ENCODE peak calls at places on chromosome 15, in nine cellular contexts. C is activated effector memory CD4-positive, alpha-beta T cell treated with anti-CD3 and anti-CD28 coated beads, Interleukin-2, amount 50 U/mL, for 16 hours; B is NCI-H460; N is activated naive CD4-positive, alpha-beta T cell; F is A549; P is progenitor cell of endocrine pancreas; E is stimulated activated CD4-positive, alpha-beta T cell treated with anti-CD3 and anti-CD28 coated beads, Interleukin-15, amount 100 ng/mL, for 48 hours; M is IMR-90; D is ACHN. T is an unnamed sample.

GRCh38 chr15:74531144-74531811 is 9.7 kb upstream of the ARID3B start:
- DNase-seq in C (no peak), B (no peak), N (no peak), F (no peak), P (no peak), E (no peak), M (peak; percentile 99), D (peak; percentile 80), T (no peak)

GRCh38 chr15:40441012-40441735 is 421 bp downstream of the BAHD1 start:
- DNase-seq in C (no peak), B (no peak), N (no peak), F (peak; percentile 48), P (peak; percentile 58), E (no peak), M (no peak), D (no peak), T (no peak)

GRCh38 chr15:91844928-91845327 is 8.6 kb upstream of the SLCO3A1 start:
- DNase-seq in C (no peak), B (no peak), N (no peak), F (no peak), P (no peak), E (no peak), M (no peak), D (no peak), T (no peak)

GRCh38 chr15:68782589-68783161 is 38.0 kb downstream of the ANP32A start:
- DNase-seq in C (no peak), B (no peak), N (no peak), F (no peak), P (no peak), E (no peak), M (no peak), D (no peak), T (no peak)

GRCh38 chr15:40343512-40343911 is 2.8 kb upstream of the CCDC9B start:
- DNase-seq in C (no peak), B (peak; percentile 88), N (no peak), F (no peak), P (no peak), E (no peak), M (peak; percentile 98), D (no peak), T (no peak)

GRCh38 chr15:39698444-39699390 is 83.9 kb downstream of the FSIP1 start:
- DNase-seq in C (no peak), B (no peak), N (no peak), F (no peak), P (no peak), E (no peak), M (no peak), D (no peak), T (no peak)

GRCh38 chr15:23646165-23647000 is 1.3 kb downstream of the MAGEL2 start:
- DNase-seq in C (no peak), B (no peak), N (no peak), F (no peak), P (no peak), E (no peak), M (no peak), D (no peak), T (no peak)

GRCh38 chr15:72554471-72555425 is 80.6 kb downstream of the ARIH1 start:
- DNase-seq in C (peak; percentile 80), B (peak; percentile 28), N (no peak), F (no peak), P (no peak), E (peak; percentile 30), M (peak; percentile 84), D (no peak), T (peak; percentile 1)

GRCh38 chr15:36888018-36888992 is 212.0 kb downstream of the MEIS2 start:
- DNase-seq in C (no peak), B (no peak), N (no peak), F (no peak), P (no peak), E (no peak), M (no peak), D (no peak), T (no peak)

GRCh38 chr15:101127503-101128076 is 124.3 kb downstream of the CHSY1 start:
- DNase-seq in C (peak; percentile 79), B (no peak), N (peak; percentile 5), F (no peak), P (no peak), E (peak; percentile 31), M (peak; percentile 98), D (peak; percentile 64), T (no peak)

GRCh38 chr15:99014803-99015676 is 7.4 kb upstream of the PGPEP1L start:
- DNase-seq in C (peak; percentile 65), B (peak; percentile 53), N (no peak), F (peak; percentile 61), P (peak; percentile 62), E (peak; percentile 21), M (peak; percentile 72), D (peak; percentile 68), T (peak; percentile 34)

T was measured in activated CD4-positive, alpha-beta T cell treated with anti-CD3 and anti-CD28 coated beads for 24 hours.